ENCODE peak calls at places on chromosome 22, in four cellular contexts. One of them, this sample, is unnamed. For H3K4me1, the result is how much of the 10 kb centered on the place peaks cover.

GRCh38 chr22:38432264-38432663 is 22.7 kb downstream of the KCNJ4 start:
- DNase-seq in CD8-positive, alpha-beta memory T cell: no peak
- DNase-seq in right lobe of liver: no peak
- DNase-seq in uterus: no peak
- DNase-seq in this sample: no peak

GRCh38 chr22:32480238-32480637 is 5.6 kb downstream of the FBXO7 start:
- DNase-seq in CD8-positive, alpha-beta memory T cell: no peak
- DNase-seq in right lobe of liver: no peak
- DNase-seq in uterus: no peak
- DNase-seq in this sample: no peak

GRCh38 chr22:43308451-43309235 is 34.5 kb downstream of the SCUBE1 start:
- DNase-seq in CD8-positive, alpha-beta memory T cell: no peak
- DNase-seq in right lobe of liver: no peak
- DNase-seq in uterus: no peak
- DNase-seq in this sample: no peak

GRCh38 chr22:36369922-36370781 is 17.6 kb downstream of the MYH9 start:
- DNase-seq in CD8-positive, alpha-beta memory T cell: no peak
- DNase-seq in right lobe of liver: no peak
- DNase-seq in uterus: no peak
- DNase-seq in this sample: no peak

GRCh38 chr22:31106651-31107205 is 640 bp downstream of the SELENOM start:
- DNase-seq in CD8-positive, alpha-beta memory T cell: no peak
- DNase-seq in right lobe of liver: no peak
- DNase-seq in uterus: peak
- DNase-seq in this sample: no peak

GRCh38 chr22:27994481-27995331 is 75.7 kb upstream of the PITPNB start:
- DNase-seq in CD8-positive, alpha-beta memory T cell: no peak
- DNase-seq in right lobe of liver: no peak
- DNase-seq in uterus: no peak
- DNase-seq in this sample: no peak

GRCh38 chr22:28600546-28601143 is 79.0 kb downstream of the TTC28 start:
- DNase-seq in CD8-positive, alpha-beta memory T cell: peak
- DNase-seq in right lobe of liver: no peak
- DNase-seq in uterus: no peak
- DNase-seq in this sample: no peak

GRCh38 chr22:31857247-31857646 is 87.1 kb upstream of the YWHAH start:
- DNase-seq in CD8-positive, alpha-beta memory T cell: no peak
- DNase-seq in right lobe of liver: no peak
- DNase-seq in uterus: no peak
- DNase-seq in this sample: no peak

GRCh38 chr22:43186272-43187170 is at the start of gene TTLL12:
- DNase-seq in CD8-positive, alpha-beta memory T cell: peak
- DNase-seq in right lobe of liver: peak
- DNase-seq in uterus: peak
- DNase-seq in this sample: no peak

GRCh38 chr22:34105461-34106062 is 185.3 kb upstream of the LARGE1 start:
- DNase-seq in CD8-positive, alpha-beta memory T cell: no peak
- DNase-seq in right lobe of liver: peak
- DNase-seq in uterus: peak
- DNase-seq in this sample: no peak

DNA sequence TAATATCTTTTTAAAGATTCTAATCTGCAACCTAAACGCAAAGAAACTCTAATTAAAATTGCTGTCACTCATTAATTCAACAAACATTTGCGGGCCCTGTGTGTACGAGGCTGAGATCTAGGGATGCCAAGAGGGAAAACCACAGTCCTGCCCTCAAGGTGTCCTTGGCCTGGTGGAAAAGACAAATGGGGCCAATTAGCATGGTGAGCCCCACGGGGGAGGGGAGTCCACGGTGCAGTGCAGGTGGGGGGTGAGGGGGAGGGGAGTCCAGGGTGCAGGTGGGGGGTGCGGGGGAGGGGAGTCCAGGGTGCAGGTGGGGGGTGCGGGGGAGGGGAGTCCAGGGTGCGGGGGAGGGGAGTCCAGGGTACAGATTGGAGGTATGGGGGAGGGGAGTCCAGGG is 50.1 kb downstream of the CELSR1 start:
- DNase-seq in CD8-positive, alpha-beta memory T cell: no peak
- DNase-seq in right lobe of liver: no peak
- DNase-seq in uterus: no peak
- DNase-seq in this sample: no peak
- H3K4me1 ChIP-seq in CD8-positive, alpha-beta memory T cell: under half
- H3K4me1 ChIP-seq in right lobe of liver: under half
- H3K4me1 ChIP-seq in uterus: under half
- H3K4me1 ChIP-seq in this sample: under half

GRCh38 chr22:26479792-26480610 is 3.6 kb downstream of the HPS4 start:
- DNase-seq in CD8-positive, alpha-beta memory T cell: no peak
- DNase-seq in right lobe of liver: no peak
- DNase-seq in uterus: no peak
- DNase-seq in this sample: no peak
- H3K4me3 ChIP-seq in CD8-positive, alpha-beta memory T cell: peak
- H3K4me3 ChIP-seq in right lobe of liver: no peak
- H3K4me3 ChIP-seq in uterus: no peak
- H3K4me3 ChIP-seq in this sample: peak

GRCh38 chr22:20244744-20245576 is 23.2 kb downstream of the RTN4R start:
- DNase-seq in CD8-positive, alpha-beta memory T cell: peak
- DNase-seq in right lobe of liver: no peak
- DNase-seq in uterus: no peak
- DNase-seq in this sample: no peak
- H3K4me1 ChIP-seq in CD8-positive, alpha-beta memory T cell: half or more
- H3K4me1 ChIP-seq in right lobe of liver: under half
- H3K4me1 ChIP-seq in uterus: under half
- H3K4me1 ChIP-seq in this sample: under half

DNA sequence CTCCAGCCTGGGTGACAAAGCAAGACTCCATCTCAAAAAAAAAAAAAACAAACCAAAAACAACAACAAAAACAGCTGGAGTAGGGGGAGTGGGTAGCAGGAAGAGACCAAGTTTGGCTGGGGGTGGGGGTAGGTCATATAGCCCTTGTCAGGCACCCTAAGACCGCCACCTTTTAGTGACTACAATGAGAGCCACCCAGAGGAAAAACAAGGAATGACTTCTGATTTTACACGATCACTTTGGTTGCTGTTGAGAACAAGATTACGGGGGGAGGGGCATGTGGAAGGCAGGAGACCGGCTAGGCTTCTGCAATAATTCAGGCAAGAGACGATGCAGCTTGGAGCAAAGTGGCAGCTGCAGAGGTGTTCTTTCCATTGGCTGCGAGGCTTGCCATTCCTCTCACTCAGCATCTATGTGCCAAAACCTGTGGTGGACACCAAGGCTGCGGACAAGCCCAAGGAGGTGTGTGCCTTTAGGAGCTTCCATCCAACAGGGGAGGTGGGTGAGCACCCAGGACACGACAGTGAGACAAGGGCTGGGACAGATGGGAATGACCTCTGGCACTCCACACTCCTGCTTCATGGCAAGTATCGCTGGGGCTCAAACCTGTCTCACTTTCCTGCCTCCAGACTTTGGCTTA is 1.7 kb downstream of the RPS19BP1 start:
- DNase-seq in CD8-positive, alpha-beta memory T cell: no peak
- DNase-seq in right lobe of liver: no peak
- DNase-seq in uterus: no peak
- DNase-seq in this sample: no peak
- H3K4me3 ChIP-seq in CD8-positive, alpha-beta memory T cell: peak
- H3K4me3 ChIP-seq in right lobe of liver: no peak
- H3K4me3 ChIP-seq in uterus: no peak
- H3K4me3 ChIP-seq in this sample: no peak

GRCh38 chr22:29758068-29758622 is 8.7 kb downstream of the ZMAT5 start:
- DNase-seq in CD8-positive, alpha-beta memory T cell: no peak
- DNase-seq in right lobe of liver: no peak
- DNase-seq in uterus: no peak
- DNase-seq in this sample: no peak
- H3K4me1 ChIP-seq in CD8-positive, alpha-beta memory T cell: under half
- H3K4me1 ChIP-seq in right lobe of liver: under half
- H3K4me1 ChIP-seq in uterus: under half
- H3K4me1 ChIP-seq in this sample: under half

DNA sequence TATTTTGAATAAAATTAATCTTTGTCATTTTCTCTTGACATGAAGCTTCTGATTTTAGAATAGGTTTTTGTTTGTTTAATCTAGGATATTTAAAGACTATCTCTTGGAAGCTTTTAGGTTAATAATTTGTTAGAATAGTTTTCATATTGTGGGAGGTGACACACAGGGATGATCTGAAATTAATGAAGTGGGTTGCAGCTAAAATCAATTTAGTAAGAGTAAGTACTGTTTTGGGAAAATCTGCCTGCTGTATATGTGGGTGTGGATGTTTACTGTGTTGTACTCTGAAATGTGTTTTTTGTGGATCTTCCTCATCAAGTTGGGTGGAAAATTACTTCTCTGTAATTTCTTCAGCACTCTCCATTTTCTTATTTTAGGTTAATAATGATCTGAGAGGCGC is 67.3 kb downstream of the BID start:
- DNase-seq in CD8-positive, alpha-beta memory T cell: no peak
- DNase-seq in right lobe of liver: no peak
- DNase-seq in uterus: no peak
- DNase-seq in this sample: no peak
- H3K4me3 ChIP-seq in CD8-positive, alpha-beta memory T cell: no peak
- H3K4me3 ChIP-seq in right lobe of liver: no peak
- H3K4me3 ChIP-seq in uterus: peak
- H3K4me3 ChIP-seq in this sample: peak

This sample was measured in thoracic aorta.